ENCODE peak calls at places on chromosome 13, in four cellular contexts. F, H, K and B are unnamed samples. For H3K27me3, the result is how much of the 10 kb centered on the place peaks cover.

GRCh38 chr13:26051231-26052135 is at the start of gene SHISA2:
- DNase-seq in H (no peak), K (peak), F (peak), B (peak)

GRCh38 chr13:91716436-91717065 is 318.1 kb downstream of the GPC5 start:
- DNase-seq in F (no peak), H (no peak), K (no peak), B (no peak)

GRCh38 chr13:94656766-94657165 is 55.1 kb downstream of the GPR180 start:
- DNase-seq in K (no peak), F (no peak), H (no peak), B (no peak)

GRCh38 chr13:113064534-113065405 is 40.8 kb upstream of the F7 start:
- DNase-seq in K (no peak), F (no peak), H (no peak), B (no peak)

GRCh38 chr13:28046981-28047380 is 53.4 kb downstream of the FLT3 start:
- DNase-seq in F (no peak), K (no peak), H (no peak), B (no peak)

GRCh38 chr13:91406619-91407018 is 8.2 kb downstream of the GPC5 start:
- DNase-seq in H (no peak), K (no peak), F (no peak), B (no peak)

GRCh38 chr13:79380943-79381445 is 25.1 kb downstream of the RBM26 start:
- DNase-seq in K (no peak), H (no peak), F (no peak), B (no peak)

GRCh38 chr13:41463823-41464602 is 6.7 kb downstream of the RGCC start:
- DNase-seq in F (no peak), H (no peak), K (no peak), B (no peak)

GRCh38 chr13:109162248-109163051 is 533.0 kb downstream of the MYO16 start:
- DNase-seq in F (no peak), K (no peak), H (no peak), B (no peak)

GRCh38 chr13:45500492-45501174 is 35.9 kb downstream of the COG3 start:
- DNase-seq in H (no peak), K (no peak), F (no peak), B (no peak)

GRCh38 chr13:30907167-30907761 is 1.2 kb downstream of the MEDAG start:
- DNase-seq in K (peak), F (no peak), H (no peak), B (no peak)
- H3K27me3 ChIP-seq in K (under half), F (under half), H (under half), B (half or more)

DNA sequence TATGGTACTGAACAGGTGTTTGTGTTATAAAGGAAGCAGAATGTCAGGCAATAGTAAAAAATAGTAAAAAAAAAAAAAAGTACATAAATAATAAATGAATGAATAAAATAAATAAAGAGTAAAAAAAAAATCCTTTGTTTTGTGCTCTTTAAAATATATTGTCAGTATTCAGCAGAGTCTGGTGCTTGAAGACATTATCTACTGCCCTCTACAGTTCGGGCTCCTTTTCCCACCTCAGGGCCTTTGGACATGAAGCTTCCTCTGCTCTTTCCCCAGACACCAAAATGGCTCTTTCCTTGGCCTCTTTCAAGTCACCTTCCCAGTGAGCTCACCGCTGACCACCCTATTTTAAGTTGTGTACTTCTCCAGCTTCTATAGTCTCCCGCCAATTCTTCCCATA is 137.5 kb downstream of the TNFRSF19 start:
- DNase-seq in H (no peak), K (no peak), F (no peak), B (no peak)
- TF ChIP-seq CTCF in H (no peak), K (peak), F (peak), B (no peak)

GRCh38 chr13:96766311-96766710 is 228.0 kb downstream of the OXGR1 start:
- DNase-seq in K (no peak), F (no peak), H (no peak), B (no peak)

GRCh38 chr13:96768524-96768923 is 225.8 kb downstream of the OXGR1 start:
- DNase-seq in K (no peak), F (no peak), H (no peak), B (no peak)

GRCh38 chr13:96762876-96763275 is 231.4 kb downstream of the OXGR1 start:
- DNase-seq in K (no peak), H (no peak), F (no peak), B (no peak)
- H3K27ac ChIP-seq in K (no peak), H (no peak), F (no peak), B (no peak)

GRCh38 chr13:101917475-101917810 is 465.0 kb downstream of the ITGBL1 start:
- DNase-seq in K (no peak), H (no peak), F (no peak), B (no peak)
- H3K27me3 ChIP-seq in K (half or more), H (under half), F (under half), B (half or more)

DNA sequence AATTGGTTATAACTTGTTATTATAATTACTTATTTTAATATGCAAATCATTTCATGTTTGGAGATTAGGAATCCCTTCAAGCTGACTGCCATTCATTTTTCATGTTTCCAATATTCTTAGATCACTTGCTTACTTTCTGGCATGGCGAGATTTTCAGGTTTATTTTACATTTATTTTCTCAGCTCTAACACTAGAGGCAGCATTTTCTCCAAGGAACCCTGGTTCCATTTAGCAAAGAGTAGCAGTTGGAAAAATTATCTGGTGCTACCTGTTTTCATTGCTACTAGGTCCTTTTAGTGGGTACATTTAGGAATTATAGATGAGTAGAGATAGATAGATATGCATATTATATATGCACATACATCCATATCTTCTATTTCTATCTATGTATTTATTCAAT is 90.9 kb upstream of the TRPC4 start:
- DNase-seq in H (no peak), F (no peak), K (no peak), B (no peak)
- TF ChIP-seq CTCF in H (no peak), F (no peak), K (no peak), B (no peak)